ENCODE peak calls at places on chromosome 17, in eight cellular contexts. I, X, T, M, W, O, C and K are unnamed samples.

GRCh38 chr17:4672726-4673125 is 31.2 kb downstream of the PELP1 start:
- DNase-seq in I (no peak), X (no peak), T (no peak), M (no peak), W (no peak), O (no peak), C (no peak), K (no peak)

GRCh38 chr17:1232786-1233185 is 37.5 kb upstream of the BHLHA9 start:
- DNase-seq in I (no peak), X (no peak), T (no peak), M (no peak), W (no peak), O (no peak), C (no peak), K (no peak)

GRCh38 chr17:181213-182163 is at the start of gene DOC2B:
- DNase-seq in I (peak; percentile 9), X (peak; percentile 63), T (no peak), M (no peak), W (no peak), O (no peak), C (no peak), K (no peak)

GRCh38 chr17:73378974-73379470 is 67.2 kb upstream of the CDC42EP4 start:
- DNase-seq in I (no peak), X (no peak), T (no peak), M (no peak), W (no peak), O (no peak), C (no peak), K (no peak)

GRCh38 chr17:35002876-35003551 is 22.7 kb downstream of the LIG3 start:
- DNase-seq in I (no peak), X (peak; percentile 52), T (no peak), M (no peak), W (no peak), O (no peak), C (no peak), K (no peak)

GRCh38 chr17:1018547-1018946 is 21.6 kb downstream of the TIMM22 start:
- DNase-seq in I (no peak), X (no peak), T (no peak), M (no peak), W (no peak), O (no peak), C (no peak), K (no peak)

GRCh38 chr17:78857266-78857665 is 16.7 kb upstream of the USP36 start:
- DNase-seq in I (no peak), X (no peak), T (no peak), M (no peak), W (no peak), O (no peak), C (no peak), K (no peak)

GRCh38 chr17:66941773-66942452 is 22.6 kb upstream of the CACNG4 start:
- DNase-seq in I (no peak), X (no peak), T (no peak), M (no peak), W (no peak), O (no peak), C (no peak), K (no peak)

GRCh38 chr17:74085434-74085833 is 118.0 kb upstream of the RPL38 start:
- DNase-seq in I (no peak), X (no peak), T (no peak), M (no peak), W (no peak), O (no peak), C (no peak), K (no peak)

GRCh38 chr17:38903404-38903803 is 22.0 kb upstream of the LASP1NB start:
- DNase-seq in I (no peak), X (no peak), T (no peak), M (no peak), W (no peak), O (no peak), C (no peak), K (no peak)

GRCh38 chr17:6708357-6708961 is 4.7 kb downstream of the SLC13A5 start:
- DNase-seq in I (no peak), X (no peak), T (no peak), M (no peak), W (no peak), O (no peak), C (no peak), K (no peak)

GRCh38 chr17:57874434-57875108 is 24.7 kb upstream of the MRPS23 start:
- DNase-seq in I (peak; percentile 84), X (peak; percentile 72), T (no peak), M (peak; percentile 77), W (no peak), O (no peak), C (no peak), K (no peak)

GRCh38 chr17:69900829-69901228 is 174.2 kb upstream of the KCNJ16 start:
- DNase-seq in I (no peak), X (peak; percentile 17), T (no peak), M (no peak), W (no peak), O (no peak), C (no peak), K (no peak)

GRCh38 chr17:81428521-81428920 is 33.3 kb downstream of the BAHCC1 start:
- DNase-seq in I (peak; percentile 35), X (no peak), T (no peak), M (no peak), W (no peak), O (no peak), C (no peak), K (no peak)

GRCh38 chr17:40190197-40191021 is 13.1 kb downstream of the RAPGEFL1 start:
- DNase-seq in I (no peak), X (no peak), T (peak; percentile 63), M (no peak), W (no peak), O (peak; percentile 22), C (peak; percentile 27), K (peak; percentile 28)

GRCh38 chr17:43418441-43419374 is 19.9 kb downstream of the ARL4D start:
- DNase-seq in I (no peak), X (peak; percentile 42), T (peak; percentile 42), M (peak; percentile 32), W (no peak), O (no peak), C (no peak), K (no peak)

GRCh38 chr17:14203392-14203791 is 33.3 kb downstream of the CDRT15 start:
- DNase-seq in I (no peak), X (no peak), T (no peak), M (no peak), W (no peak), O (no peak), C (no peak), K (no peak)

GRCh38 chr17:7673239-7673638 is 14.1 kb downstream of the TP53 start:
- DNase-seq in I (no peak), X (no peak), T (no peak), M (no peak), W (no peak), O (no peak), C (no peak), K (no peak)

GRCh38 chr17:41971721-41972523 is 5.3 kb downstream of the CNP start:
- DNase-seq in I (no peak), X (no peak), T (no peak), M (no peak), W (no peak), O (no peak), C (no peak), K (no peak)